ENCODE peak calls at places on chromosomes 12 and 14, in four cellular contexts. One of them, this sample, is unnamed.

GRCh38 chr12:20985399-20985798 is 145.6 kb upstream of the SLCO1B1 start:
- DNase-seq in mesothelial cell of epicardium: no peak
- DNase-seq in WERI-Rb-1: no peak
- DNase-seq in natural killer cell: no peak
- DNase-seq in this sample: no peak

GRCh38 chr12:113835913-113836312 is 130.2 kb downstream of the RBM19 start:
- DNase-seq in mesothelial cell of epicardium: no peak
- DNase-seq in WERI-Rb-1: no peak
- DNase-seq in natural killer cell: no peak
- DNase-seq in this sample: no peak

GRCh38 chr12:67394600-67394999 is 125.4 kb downstream of the CAND1 start:
- DNase-seq in mesothelial cell of epicardium: no peak
- DNase-seq in WERI-Rb-1: no peak
- DNase-seq in natural killer cell: no peak
- DNase-seq in this sample: no peak

GRCh38 chr12:108257610-108258106 is 81.5 kb downstream of the CMKLR1 start:
- DNase-seq in mesothelial cell of epicardium: no peak
- DNase-seq in WERI-Rb-1: no peak
- DNase-seq in natural killer cell: no peak
- DNase-seq in this sample: no peak

GRCh38 chr14:103008768-103009342 is 48.5 kb downstream of the CDC42BPB start:
- DNase-seq in mesothelial cell of epicardium: no peak
- DNase-seq in WERI-Rb-1: no peak
- DNase-seq in natural killer cell: no peak
- DNase-seq in this sample: no peak

GRCh38 chr14:104333903-104334811 is 195.8 kb downstream of the KIF26A start:
- DNase-seq in mesothelial cell of epicardium: no peak
- DNase-seq in WERI-Rb-1: no peak
- DNase-seq in natural killer cell: no peak
- DNase-seq in this sample: no peak

GRCh38 chr14:71713061-71713850 is 219.0 kb upstream of the RGS6 start:
- DNase-seq in mesothelial cell of epicardium: no peak
- DNase-seq in WERI-Rb-1: no peak
- DNase-seq in natural killer cell: no peak
- DNase-seq in this sample: no peak

GRCh38 chr12:125185740-125186470 is 120.7 kb downstream of the AACS start:
- DNase-seq in mesothelial cell of epicardium: peak
- DNase-seq in WERI-Rb-1: peak
- DNase-seq in natural killer cell: no peak
- DNase-seq in this sample: peak

GRCh38 chr12:96811083-96811482 is 96.0 kb upstream of the NEDD1 start:
- DNase-seq in mesothelial cell of epicardium: no peak
- DNase-seq in WERI-Rb-1: no peak
- DNase-seq in natural killer cell: no peak
- DNase-seq in this sample: no peak

GRCh38 chr14:100107236-100107635 is 42.0 kb downstream of the EVL start:
- DNase-seq in mesothelial cell of epicardium: no peak
- DNase-seq in WERI-Rb-1: no peak
- DNase-seq in natural killer cell: no peak
- DNase-seq in this sample: no peak

GRCh38 chr14:55458800-55459577 is 18.6 kb upstream of the TBPL2 start:
- DNase-seq in mesothelial cell of epicardium: no peak
- DNase-seq in WERI-Rb-1: no peak
- DNase-seq in natural killer cell: no peak
- DNase-seq in this sample: no peak

GRCh38 chr14:74945261-74945851 is 10.0 kb downstream of the PGF start:
- DNase-seq in mesothelial cell of epicardium: no peak
- DNase-seq in WERI-Rb-1: peak
- DNase-seq in natural killer cell: no peak
- DNase-seq in this sample: no peak

GRCh38 chr14:45787167-45787566 is 534.2 kb upstream of the MIS18BP1 start:
- DNase-seq in mesothelial cell of epicardium: no peak
- DNase-seq in WERI-Rb-1: no peak
- DNase-seq in natural killer cell: no peak
- DNase-seq in this sample: no peak

GRCh38 chr14:101707285-101707842 is 54.1 kb upstream of the PPP2R5C start:
- DNase-seq in mesothelial cell of epicardium: no peak
- DNase-seq in WERI-Rb-1: peak
- DNase-seq in natural killer cell: no peak
- DNase-seq in this sample: no peak

GRCh38 chr12:26293612-26294011 is 98.2 kb downstream of the SSPN start:
- DNase-seq in mesothelial cell of epicardium: no peak
- DNase-seq in WERI-Rb-1: no peak
- DNase-seq in natural killer cell: no peak
- DNase-seq in this sample: no peak

GRCh38 chr14:50906326-50906725 is 34.5 kb downstream of the ABHD12B start:
- DNase-seq in mesothelial cell of epicardium: no peak
- DNase-seq in WERI-Rb-1: no peak
- DNase-seq in natural killer cell: no peak
- DNase-seq in this sample: no peak

GRCh38 chr12:68530299-68530698 is 80.4 kb upstream of the RAP1B start:
- DNase-seq in mesothelial cell of epicardium: no peak
- DNase-seq in WERI-Rb-1: no peak
- DNase-seq in natural killer cell: no peak
- DNase-seq in this sample: no peak

GRCh38 chr14:21215130-21215878 is 53.9 kb downstream of the HNRNPC start:
- DNase-seq in mesothelial cell of epicardium: no peak
- DNase-seq in WERI-Rb-1: no peak
- DNase-seq in natural killer cell: no peak
- DNase-seq in this sample: no peak

GRCh38 chr14:42299692-42300091 is 693.0 kb downstream of the LRFN5 start:
- DNase-seq in mesothelial cell of epicardium: no peak
- DNase-seq in WERI-Rb-1: no peak
- DNase-seq in natural killer cell: no peak
- DNase-seq in this sample: no peak

GRCh38 chr14:54117924-54118323 is 161.3 kb upstream of the BMP4 start:
- DNase-seq in mesothelial cell of epicardium: no peak
- DNase-seq in WERI-Rb-1: no peak
- DNase-seq in natural killer cell: no peak
- DNase-seq in this sample: no peak

DNA sequence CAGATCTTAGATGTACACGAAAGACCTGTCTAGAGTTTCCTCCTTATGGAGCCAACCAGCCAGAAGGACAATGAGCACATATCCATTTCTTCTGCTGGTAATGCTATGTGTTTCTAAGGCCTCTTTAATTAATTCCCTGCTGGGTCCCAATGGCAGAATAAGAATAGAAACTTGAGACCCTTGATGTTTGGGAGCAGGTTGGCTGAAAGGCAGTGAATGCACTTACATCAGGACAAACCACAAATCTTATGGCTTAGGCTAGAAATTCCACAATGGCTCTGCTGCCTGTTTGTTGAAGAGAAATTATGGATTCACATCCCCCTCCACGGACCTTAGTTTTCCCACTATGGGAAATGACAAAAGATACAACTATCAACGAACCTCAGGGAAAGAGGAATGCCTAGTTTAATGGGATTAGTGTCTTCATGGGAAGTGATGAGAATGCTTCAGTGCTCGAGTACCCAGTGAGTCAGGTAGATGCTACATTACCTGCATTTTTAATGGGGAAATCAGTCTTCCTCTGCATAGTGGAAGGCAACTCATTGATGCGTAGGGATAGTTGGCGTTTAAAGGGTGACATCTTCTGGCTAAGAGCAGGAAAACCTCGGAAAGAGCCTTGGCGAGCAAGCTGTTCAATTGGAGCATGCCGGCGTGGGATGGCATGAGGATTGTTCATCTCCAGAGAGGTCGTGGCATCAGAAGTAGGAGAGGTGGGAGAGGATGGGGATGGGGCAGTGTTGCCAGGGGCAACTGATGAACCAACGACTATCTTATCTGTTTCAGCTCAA is 46.5 kb downstream of the PAPLN start:
- DNase-seq in mesothelial cell of epicardium: no peak
- DNase-seq in WERI-Rb-1: no peak
- DNase-seq in natural killer cell: no peak
- DNase-seq in this sample: no peak
- TF ChIP-seq CTCF in mesothelial cell of epicardium: no peak
- TF ChIP-seq CTCF in WERI-Rb-1: peak
- TF ChIP-seq CTCF in natural killer cell: no peak
- TF ChIP-seq CTCF in this sample: peak

GRCh38 chr12:4723226-4723625 is 3.0 kb downstream of the GALNT8 start:
- DNase-seq in mesothelial cell of epicardium: no peak
- DNase-seq in WERI-Rb-1: no peak
- DNase-seq in natural killer cell: no peak
- DNase-seq in this sample: no peak

GRCh38 chr12:4720637-4720995 is 416 bp downstream of the GALNT8 start:
- DNase-seq in mesothelial cell of epicardium: no peak
- DNase-seq in WERI-Rb-1: no peak
- DNase-seq in natural killer cell: no peak
- DNase-seq in this sample: no peak

GRCh38 chr12:4719821-4720636 is at the start of gene GALNT8:
- DNase-seq in mesothelial cell of epicardium: no peak
- DNase-seq in WERI-Rb-1: peak
- DNase-seq in natural killer cell: no peak
- DNase-seq in this sample: no peak

DNA sequence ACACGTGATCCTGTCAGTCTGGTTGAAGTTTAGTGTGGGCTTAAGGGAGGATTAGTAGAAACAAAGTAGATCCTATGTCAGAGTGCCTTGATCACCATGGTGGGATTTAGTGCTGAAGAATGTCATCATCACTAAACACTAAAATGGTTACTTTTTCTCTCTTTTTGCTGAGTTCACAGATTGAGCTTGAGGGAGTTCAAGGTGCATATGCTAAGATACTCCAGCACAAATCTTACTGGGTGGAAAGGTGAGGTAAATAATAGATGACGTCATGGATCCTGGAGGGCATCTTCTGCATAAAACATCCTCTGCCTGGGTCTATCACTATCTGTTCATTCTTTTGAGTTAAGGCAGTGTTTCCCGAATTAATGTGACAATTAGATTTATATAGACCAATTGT is 4.9 kb downstream of the GALNT8 start:
- DNase-seq in mesothelial cell of epicardium: no peak
- DNase-seq in WERI-Rb-1: no peak
- DNase-seq in natural killer cell: no peak
- DNase-seq in this sample: no peak
- TF ChIP-seq CTCF in mesothelial cell of epicardium: no peak
- TF ChIP-seq CTCF in WERI-Rb-1: no peak
- TF ChIP-seq CTCF in natural killer cell: no peak
- TF ChIP-seq CTCF in this sample: no peak

GRCh38 chr12:50132505-50133135 is 20.6 kb downstream of the COX14 start:
- DNase-seq in mesothelial cell of epicardium: no peak
- DNase-seq in WERI-Rb-1: no peak
- DNase-seq in natural killer cell: no peak
- DNase-seq in this sample: no peak
- TF ChIP-seq CTCF in mesothelial cell of epicardium: peak
- TF ChIP-seq CTCF in WERI-Rb-1: peak
- TF ChIP-seq CTCF in natural killer cell: peak
- TF ChIP-seq CTCF in this sample: peak

GRCh38 chr14:95174184-95174804 is 17.0 kb upstream of the DICER1 start:
- DNase-seq in mesothelial cell of epicardium: no peak
- DNase-seq in WERI-Rb-1: no peak
- DNase-seq in natural killer cell: no peak
- DNase-seq in this sample: no peak
- TF ChIP-seq CTCF in mesothelial cell of epicardium: no peak
- TF ChIP-seq CTCF in WERI-Rb-1: no peak
- TF ChIP-seq CTCF in natural killer cell: no peak
- TF ChIP-seq CTCF in this sample: no peak

DNA sequence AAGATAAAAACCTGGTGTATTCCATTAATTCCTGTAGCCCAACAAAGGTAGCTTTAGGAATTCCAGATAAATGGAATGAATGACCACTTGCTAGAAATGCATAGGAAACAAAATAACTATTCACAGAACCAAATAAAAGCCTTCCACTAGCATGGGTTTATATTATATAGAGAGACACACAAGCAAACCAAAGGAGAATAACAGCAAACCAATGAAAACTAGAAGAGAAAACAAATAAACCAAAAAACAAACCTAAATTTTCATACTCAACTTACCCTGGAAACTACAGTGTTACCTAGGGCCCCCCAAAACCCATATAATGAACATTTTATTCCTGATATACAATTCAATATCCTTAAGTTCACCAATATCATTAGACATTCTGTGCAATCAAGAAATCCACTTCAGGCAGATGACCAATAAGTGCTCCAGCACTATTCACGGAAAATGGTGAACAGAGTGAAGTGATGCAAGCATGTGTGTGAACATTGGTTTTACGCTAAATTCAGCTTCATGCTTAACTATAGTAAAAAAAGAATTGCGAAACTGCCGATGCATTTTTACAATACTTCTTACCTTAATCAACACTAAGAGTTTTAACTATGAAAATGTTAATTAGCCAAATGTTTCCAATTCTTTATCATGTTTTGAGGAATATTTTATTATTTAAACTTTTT is 1108.4 kb upstream of the TMEM132C start:
- DNase-seq in mesothelial cell of epicardium: no peak
- DNase-seq in WERI-Rb-1: no peak
- DNase-seq in natural killer cell: no peak
- DNase-seq in this sample: no peak
- TF ChIP-seq CTCF in mesothelial cell of epicardium: no peak
- TF ChIP-seq CTCF in WERI-Rb-1: no peak
- TF ChIP-seq CTCF in natural killer cell: no peak
- TF ChIP-seq CTCF in this sample: no peak

GRCh38 chr12:130179191-130179590 is 16.9 kb downstream of the FZD10 start:
- DNase-seq in mesothelial cell of epicardium: no peak
- DNase-seq in WERI-Rb-1: no peak
- DNase-seq in natural killer cell: no peak
- DNase-seq in this sample: no peak

GRCh38 chr12:130178291-130178690 is 16.0 kb downstream of the FZD10 start:
- DNase-seq in mesothelial cell of epicardium: no peak
- DNase-seq in WERI-Rb-1: no peak
- DNase-seq in natural killer cell: no peak
- DNase-seq in this sample: peak

GRCh38 chr12:130183585-130184370 is 21.5 kb downstream of the FZD10 start:
- DNase-seq in mesothelial cell of epicardium: no peak
- DNase-seq in WERI-Rb-1: no peak
- DNase-seq in natural killer cell: no peak
- DNase-seq in this sample: peak

GRCh38 chr12:130179621-130180020 is 17.4 kb downstream of the FZD10 start:
- DNase-seq in mesothelial cell of epicardium: no peak
- DNase-seq in WERI-Rb-1: no peak
- DNase-seq in natural killer cell: no peak
- DNase-seq in this sample: no peak

DNA sequence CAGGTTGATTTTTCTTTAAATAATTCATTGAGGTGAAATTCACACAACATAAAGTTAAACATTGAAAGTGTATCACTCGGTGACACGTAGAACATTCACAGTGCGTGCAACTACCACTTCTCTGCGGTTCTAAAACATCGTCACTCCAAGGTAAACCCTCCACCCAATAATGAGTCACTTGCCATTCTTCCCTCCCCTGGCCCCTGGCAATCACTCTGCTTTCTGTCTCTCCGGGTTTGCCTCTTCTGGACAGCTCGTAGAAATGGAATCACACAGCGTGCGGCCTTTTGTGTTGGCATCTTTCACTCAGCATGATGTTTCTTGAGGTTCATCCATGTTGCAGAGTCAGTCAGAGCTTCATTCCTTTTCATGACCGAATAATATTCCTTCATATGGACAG is 18.9 kb downstream of the FZD10 start:
- DNase-seq in mesothelial cell of epicardium: no peak
- DNase-seq in WERI-Rb-1: no peak
- DNase-seq in natural killer cell: no peak
- DNase-seq in this sample: no peak
- TF ChIP-seq CTCF in mesothelial cell of epicardium: no peak
- TF ChIP-seq CTCF in WERI-Rb-1: no peak
- TF ChIP-seq CTCF in natural killer cell: no peak
- TF ChIP-seq CTCF in this sample: no peak